ENCODE peak calls at places on chromosome 14, in seven cellular contexts. P, H, U, K, J, O and G are unnamed samples. For H3K4me1, the result is how much of the 10 kb centered on the place peaks cover.

GRCh38 chr14:20332386-20332945 is 613 bp downstream of the CCNB1IP1 start:
- DNase-seq in P (no peak), H (no peak), U (no peak), K (no peak), J (no peak), O (no peak), G (no peak)

GRCh38 chr14:93219103-93219726 is 12.2 kb downstream of the UBR7 start:
- DNase-seq in P (no peak), H (no peak), U (peak), K (no peak), J (no peak), O (no peak), G (no peak)

GRCh38 chr14:72519543-72519942 is 374.4 kb downstream of the DPF3 start:
- DNase-seq in P (no peak), H (no peak), U (no peak), K (no peak), J (no peak), O (no peak), G (no peak)

GRCh38 chr14:74400919-74401503 is 25.0 kb downstream of the SYNDIG1L start:
- DNase-seq in P (no peak), H (no peak), U (no peak), K (no peak), J (no peak), O (no peak), G (no peak)

GRCh38 chr14:91237219-91237618 is 7.3 kb downstream of the GPR68 start:
- DNase-seq in P (no peak), H (no peak), U (no peak), K (no peak), J (no peak), O (no peak), G (no peak)

GRCh38 chr14:57982802-57983201 is 116.9 kb upstream of the SLC35F4 start:
- DNase-seq in P (no peak), H (no peak), U (peak), K (no peak), J (no peak), O (peak), G (no peak)

GRCh38 chr14:57943541-57943940 is 77.6 kb upstream of the SLC35F4 start:
- DNase-seq in P (no peak), H (no peak), U (no peak), K (no peak), J (no peak), O (no peak), G (no peak)

GRCh38 chr14:76250345-76250744 is 98.6 kb downstream of the GPATCH2L start:
- DNase-seq in P (no peak), H (no peak), U (no peak), K (no peak), J (no peak), O (no peak), G (no peak)

GRCh38 chr14:71202881-71203280 is 295.6 kb downstream of the PCNX1 start:
- DNase-seq in P (no peak), H (no peak), U (no peak), K (no peak), J (no peak), O (no peak), G (no peak)

GRCh38 chr14:59131926-59132763 is 56.3 kb upstream of the DAAM1 start:
- DNase-seq in P (no peak), H (no peak), U (no peak), K (no peak), J (no peak), O (no peak), G (no peak)

GRCh38 chr14:70670992-70671651 is 29.4 kb downstream of the TTC9 start:
- DNase-seq in P (no peak), H (no peak), U (no peak), K (no peak), J (no peak), O (no peak), G (no peak)

GRCh38 chr14:23362200-23362599 is 2.8 kb downstream of the EFS start:
- DNase-seq in P (no peak), H (no peak), U (no peak), K (no peak), J (no peak), O (no peak), G (no peak)

GRCh38 chr14:61498303-61498702 is 176.9 kb downstream of the PRKCH start:
- DNase-seq in P (no peak), H (no peak), U (no peak), K (no peak), J (no peak), O (no peak), G (no peak)

GRCh38 chr14:59244581-59244980 is 56.1 kb downstream of the DAAM1 start:
- DNase-seq in P (no peak), H (no peak), U (no peak), K (no peak), J (no peak), O (no peak), G (no peak)

DNA sequence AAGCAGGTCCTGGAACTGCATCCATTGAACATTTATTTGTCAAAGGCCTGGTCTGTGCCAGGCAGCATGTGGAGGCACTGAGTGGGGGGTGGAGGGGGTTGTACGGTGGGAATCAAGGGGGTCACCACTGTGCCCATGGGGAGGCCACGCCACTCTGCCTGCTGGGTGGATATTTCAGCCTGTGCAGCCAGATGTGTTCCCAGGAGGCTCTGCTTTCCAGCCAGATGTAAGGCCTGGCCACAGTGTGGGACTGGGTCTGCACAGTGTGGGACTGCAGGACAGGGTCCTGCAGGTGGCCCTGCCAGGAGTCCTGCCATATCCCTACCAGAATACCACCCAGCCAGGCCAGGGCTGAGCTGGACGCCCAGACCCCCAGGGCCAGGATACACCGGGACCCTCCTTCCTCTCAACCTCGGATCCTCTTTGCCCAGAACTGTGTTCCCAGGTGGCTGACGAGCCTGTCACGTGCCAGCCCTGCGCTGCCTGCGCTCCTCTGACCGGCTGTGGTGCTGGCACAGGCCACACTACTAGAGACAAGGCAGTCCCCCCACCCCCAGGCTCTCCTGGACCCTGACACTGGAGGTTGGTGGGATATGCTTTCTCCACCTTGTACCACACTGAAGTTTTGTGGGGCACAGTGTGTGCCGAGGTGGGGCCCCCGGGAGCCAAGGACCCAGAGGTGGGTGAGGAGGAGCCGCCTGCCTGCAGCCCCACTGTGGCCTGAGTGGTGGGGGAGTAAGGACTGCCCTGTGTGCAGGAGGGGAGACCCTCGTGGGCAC is 17.5 kb downstream of the XRCC3 start:
- DNase-seq in P (no peak), H (no peak), U (no peak), K (no peak), J (no peak), O (peak), G (no peak)
- H3K4me1 ChIP-seq in P (under half), H (under half), U (under half), K (under half), J (under half), O (under half), G (under half)

GRCh38 chr14:100393362-100393761 is 70.2 kb downstream of the SLC25A47 start:
- DNase-seq in P (no peak), H (no peak), U (no peak), K (no peak), J (no peak), O (no peak), G (no peak)
- H3K27ac ChIP-seq in P (no peak), H (no peak), U (no peak), K (no peak), J (no peak), O (no peak), G (no peak)

DNA sequence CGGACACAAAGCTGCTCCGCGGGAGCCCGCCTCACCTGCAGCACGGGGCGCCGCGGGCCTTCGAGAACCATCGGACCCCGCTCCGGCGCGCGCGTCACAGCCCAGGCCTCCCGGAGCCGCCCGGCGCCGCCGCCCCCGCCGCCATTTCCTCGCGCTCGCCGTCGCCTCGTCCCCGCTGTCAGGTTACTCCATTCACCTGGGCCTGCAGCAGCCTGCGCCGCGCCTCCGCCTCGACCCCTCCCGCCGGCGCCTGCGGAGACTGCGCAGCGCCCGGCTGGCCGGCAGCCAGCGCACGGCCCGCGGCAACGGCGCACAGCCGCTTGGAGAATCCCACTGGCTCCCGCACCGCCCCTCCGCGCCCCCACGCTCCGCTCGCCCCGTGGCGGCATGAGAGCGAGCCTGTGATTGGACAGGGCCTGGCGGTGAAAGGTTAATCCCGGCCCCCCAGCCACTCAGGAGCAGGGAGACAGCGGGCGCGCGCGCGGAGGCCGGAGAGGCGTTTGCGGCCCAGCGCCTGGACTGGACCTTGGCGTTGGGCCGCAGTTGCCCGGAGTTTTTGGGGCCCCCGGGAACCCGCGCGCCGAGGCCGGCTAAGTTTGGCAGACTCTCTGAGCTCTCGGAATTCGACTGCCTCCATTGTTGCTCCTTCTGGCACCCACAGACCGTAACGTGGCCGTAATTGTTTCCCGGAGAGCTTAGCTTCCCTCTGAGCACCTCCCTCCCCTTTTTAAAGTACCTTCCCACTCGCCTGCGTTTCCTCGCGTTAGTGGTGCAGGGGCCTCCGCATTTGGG is at the start of gene DICER1:
- DNase-seq in P (peak), H (peak), U (peak), K (peak), J (peak), O (peak), G (peak)
- TF ChIP-seq CTCF in P (no peak), H (no peak), U (no peak), K (peak), J (no peak), O (peak), G (no peak)

GRCh38 chr14:96054661-96055060 is 15.5 kb downstream of the C14orf132 start:
- DNase-seq in P (no peak), H (no peak), U (no peak), K (no peak), J (no peak), O (no peak), G (no peak)
- H3K4me1 ChIP-seq in P (under half), H (under half), U (under half), K (under half), J (under half), O (under half), G (under half)

DNA sequence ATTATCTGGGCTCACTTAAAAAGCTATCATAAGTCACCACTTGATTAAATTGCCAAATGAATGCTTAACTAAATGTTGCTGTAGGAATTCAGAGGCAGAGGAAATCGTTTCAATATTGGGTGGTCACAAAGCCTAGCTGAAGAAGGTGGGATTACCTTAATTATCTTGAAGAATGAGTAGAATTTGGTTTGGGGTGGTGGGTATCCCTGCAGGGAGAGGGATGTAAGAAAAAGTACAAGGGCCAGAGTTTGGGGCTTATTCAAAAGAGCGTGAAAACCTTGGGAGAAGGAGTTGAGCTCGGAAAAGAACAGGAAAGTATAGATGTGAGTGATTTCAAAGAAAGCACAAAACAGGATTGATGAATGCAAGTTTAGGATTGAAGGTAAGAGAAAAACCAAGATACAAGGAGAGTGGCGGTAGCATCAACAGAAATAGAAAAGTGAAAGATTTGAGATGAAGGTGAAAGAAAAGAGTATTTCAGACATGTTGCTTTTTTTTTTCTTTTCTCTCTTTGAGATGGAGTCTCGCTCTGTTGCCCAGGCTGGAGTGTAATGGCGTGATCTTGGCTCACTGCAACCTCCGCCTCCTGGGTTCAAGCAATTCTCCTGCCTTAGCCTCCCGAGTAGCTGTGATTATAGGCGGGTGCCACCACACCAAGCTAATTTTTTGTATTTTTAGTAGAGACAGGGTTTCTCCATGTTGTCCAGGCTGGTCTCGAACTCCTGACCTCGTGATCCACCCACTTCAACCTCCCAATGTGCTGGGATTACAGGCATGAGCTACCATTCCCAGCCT is 1.7 kb downstream of the BRMS1L start:
- DNase-seq in P (no peak), H (no peak), U (no peak), K (no peak), J (no peak), O (no peak), G (no peak)
- H3K27ac ChIP-seq in P (no peak), H (no peak), U (no peak), K (peak), J (no peak), O (no peak), G (no peak)

GRCh38 chr14:29856516-29856915 is 71.1 kb downstream of the PRKD1 start:
- DNase-seq in P (no peak), H (no peak), U (no peak), K (no peak), J (no peak), O (no peak), G (no peak)
- TF ChIP-seq CTCF in P (no peak), H (no peak), U (no peak), K (no peak), J (no peak), O (no peak), G (no peak)

GRCh38 chr14:105397350-105397931 is 897 bp upstream of the TEX22 start:
- DNase-seq in P (no peak), H (peak), U (no peak), K (no peak), J (no peak), O (no peak), G (no peak)
- H3K4me1 ChIP-seq in P (under half), H (under half), U (under half), K (under half), J (under half), O (under half), G (under half)

GRCh38 chr14:32203928-32204357 is 874 bp upstream of the RNU6-8 start:
- DNase-seq in P (no peak), H (peak), U (no peak), K (no peak), J (peak), O (peak), G (no peak)
- H3K27ac ChIP-seq in P (peak), H (peak), U (peak), K (peak), J (no peak), O (peak), G (peak)